ENCODE peak calls at places on chromosomes 6 and 20, in four cellular contexts. One of them, this sample, is unnamed.

GRCh38 chr6:53858196-53858595 is 63.4 kb downstream of the LRRC1 start:
- DNase-seq in K562: no peak
- DNase-seq in GM12878: no peak
- DNase-seq in HepG2: no peak
- DNase-seq in this sample: no peak

GRCh38 chr6:87472525-87473418 is at the start of gene SLC35A1:
- DNase-seq in K562: peak
- DNase-seq in GM12878: peak
- DNase-seq in HepG2: peak
- DNase-seq in this sample: peak

GRCh38 chr6:50820590-50821234 is 2.0 kb downstream of the TFAP2B start:
- DNase-seq in K562: no peak
- DNase-seq in GM12878: no peak
- DNase-seq in HepG2: no peak
- DNase-seq in this sample: no peak

GRCh38 chr6:12958052-12958706 is 241.6 kb downstream of the PHACTR1 start:
- DNase-seq in K562: no peak
- DNase-seq in GM12878: no peak
- DNase-seq in HepG2: no peak
- DNase-seq in this sample: no peak

GRCh38 chr20:1953616-1954015 is 40.2 kb downstream of the PDYN start:
- DNase-seq in K562: no peak
- DNase-seq in GM12878: no peak
- DNase-seq in HepG2: no peak
- DNase-seq in this sample: no peak

GRCh38 chr6:108606130-108606797 is 45.5 kb downstream of the FOXO3 start:
- DNase-seq in K562: no peak
- DNase-seq in GM12878: no peak
- DNase-seq in HepG2: no peak
- DNase-seq in this sample: no peak

GRCh38 chr6:119965900-119966299 is 616.3 kb upstream of the MAN1A1 start:
- DNase-seq in K562: no peak
- DNase-seq in GM12878: no peak
- DNase-seq in HepG2: no peak
- DNase-seq in this sample: no peak

GRCh38 chr20:31652917-31653385 is 15.2 kb downstream of the COX4I2 start:
- DNase-seq in K562: no peak
- DNase-seq in GM12878: no peak
- DNase-seq in HepG2: no peak
- DNase-seq in this sample: no peak

GRCh38 chr6:149862901-149863595 is 1.1 kb downstream of the LRP11 start:
- DNase-seq in K562: peak
- DNase-seq in GM12878: no peak
- DNase-seq in HepG2: peak
- DNase-seq in this sample: peak

GRCh38 chr6:26538572-26538902 is 371 bp downstream of the HMGN4 start:
- DNase-seq in K562: no peak
- DNase-seq in GM12878: no peak
- DNase-seq in HepG2: no peak
- DNase-seq in this sample: no peak

GRCh38 chr6:160882741-160883340 is 108.7 kb upstream of the MAP3K4 start:
- DNase-seq in K562: no peak
- DNase-seq in GM12878: no peak
- DNase-seq in HepG2: no peak
- DNase-seq in this sample: no peak

GRCh38 chr6:16345449-16346330 is 107.3 kb downstream of the GMPR start:
- DNase-seq in K562: peak
- DNase-seq in GM12878: no peak
- DNase-seq in HepG2: peak
- DNase-seq in this sample: no peak

GRCh38 chr20:23161244-23161875 is 75.2 kb upstream of the CD93 start:
- DNase-seq in K562: peak
- DNase-seq in GM12878: no peak
- DNase-seq in HepG2: no peak
- DNase-seq in this sample: no peak

GRCh38 chr6:152598858-152599537 is 38.2 kb downstream of the SYNE1 start:
- DNase-seq in K562: no peak
- DNase-seq in GM12878: no peak
- DNase-seq in HepG2: no peak
- DNase-seq in this sample: no peak

GRCh38 chr6:152594726-152595125 is 42.4 kb downstream of the SYNE1 start:
- DNase-seq in K562: no peak
- DNase-seq in GM12878: no peak
- DNase-seq in HepG2: no peak
- DNase-seq in this sample: no peak

GRCh38 chr6:152596706-152597105 is 40.5 kb downstream of the SYNE1 start:
- DNase-seq in K562: no peak
- DNase-seq in GM12878: no peak
- DNase-seq in HepG2: no peak
- DNase-seq in this sample: no peak

GRCh38 chr6:152598421-152598820 is 38.7 kb downstream of the SYNE1 start:
- DNase-seq in K562: no peak
- DNase-seq in GM12878: no peak
- DNase-seq in HepG2: no peak
- DNase-seq in this sample: no peak

DNA sequence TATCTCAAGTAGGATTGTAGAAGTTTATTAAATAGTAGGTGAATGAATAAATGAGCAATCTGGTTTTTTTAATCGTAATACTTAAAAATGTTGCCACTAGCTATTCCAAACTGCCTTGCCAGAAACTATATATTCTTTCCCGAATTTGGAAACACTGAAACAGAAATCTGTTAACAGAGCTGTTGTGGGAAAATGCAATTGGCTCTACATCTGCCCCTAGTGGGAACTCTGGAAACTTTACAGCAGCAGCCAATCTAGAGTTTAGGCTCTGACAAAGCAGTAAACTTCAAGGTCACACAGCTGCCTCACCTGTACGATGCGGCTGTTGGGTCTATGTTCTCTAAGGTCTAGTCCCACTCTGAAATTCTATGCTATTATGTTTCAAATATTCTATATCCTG is 41.7 kb downstream of the SYNE1 start:
- DNase-seq in K562: no peak
- DNase-seq in GM12878: no peak
- DNase-seq in HepG2: peak
- DNase-seq in this sample: peak
- TF ChIP-seq FOXK2 in K562: no peak
- TF ChIP-seq FOXK2 in GM12878: no peak
- TF ChIP-seq FOXK2 in HepG2: no peak
- TF ChIP-seq FOXK2 in this sample: no peak

GRCh38 chr6:25138024-25138696 is 141.0 kb upstream of the CARMIL1 start:
- DNase-seq in K562: no peak
- DNase-seq in GM12878: peak
- DNase-seq in HepG2: no peak
- DNase-seq in this sample: no peak
- TF ChIP-seq FOXK2 in K562: no peak
- TF ChIP-seq FOXK2 in GM12878: no peak
- TF ChIP-seq FOXK2 in HepG2: no peak
- TF ChIP-seq FOXK2 in this sample: no peak

DNA sequence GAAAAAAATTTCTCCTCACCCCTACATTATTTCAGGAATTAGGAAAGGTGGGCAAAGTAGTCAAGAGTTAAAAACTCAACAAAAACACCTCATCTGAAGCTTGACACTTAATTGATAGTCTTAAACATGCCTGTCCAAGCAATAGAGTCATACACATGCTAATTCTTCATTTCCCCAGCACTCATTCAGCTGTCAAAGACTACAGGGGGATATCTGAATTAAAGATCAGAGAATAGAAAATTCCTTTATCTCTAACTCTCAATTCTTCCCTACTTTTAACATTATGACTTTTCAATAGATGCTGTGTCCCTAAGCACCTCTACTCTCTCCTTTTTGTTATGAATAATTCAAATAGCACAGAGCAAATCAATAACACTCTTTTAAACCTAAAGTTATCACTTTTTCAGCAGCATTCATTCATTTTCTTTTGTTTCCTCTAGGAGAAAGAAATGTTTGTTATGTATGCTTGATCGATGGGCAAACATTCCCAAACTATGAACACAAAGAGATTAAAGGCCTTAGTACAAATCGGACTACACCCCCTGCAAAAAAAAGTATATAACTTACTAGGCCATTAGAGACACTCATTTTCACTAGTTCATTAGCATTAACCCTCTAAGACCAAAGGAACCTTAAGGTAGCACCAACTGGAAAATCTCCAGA is 94.9 kb upstream of the SPTLC3 start:
- DNase-seq in K562: no peak
- DNase-seq in GM12878: no peak
- DNase-seq in HepG2: peak
- DNase-seq in this sample: no peak
- TF ChIP-seq FOXK2 in K562: no peak
- TF ChIP-seq FOXK2 in GM12878: no peak
- TF ChIP-seq FOXK2 in HepG2: no peak
- TF ChIP-seq FOXK2 in this sample: no peak

GRCh38 chr20:36833275-36834020 is 42.5 kb upstream of the TLDC2 start:
- DNase-seq in K562: no peak
- DNase-seq in GM12878: no peak
- DNase-seq in HepG2: no peak
- DNase-seq in this sample: no peak
- TF ChIP-seq FOXK2 in K562: no peak
- TF ChIP-seq FOXK2 in GM12878: no peak
- TF ChIP-seq FOXK2 in HepG2: no peak
- TF ChIP-seq FOXK2 in this sample: no peak

DNA sequence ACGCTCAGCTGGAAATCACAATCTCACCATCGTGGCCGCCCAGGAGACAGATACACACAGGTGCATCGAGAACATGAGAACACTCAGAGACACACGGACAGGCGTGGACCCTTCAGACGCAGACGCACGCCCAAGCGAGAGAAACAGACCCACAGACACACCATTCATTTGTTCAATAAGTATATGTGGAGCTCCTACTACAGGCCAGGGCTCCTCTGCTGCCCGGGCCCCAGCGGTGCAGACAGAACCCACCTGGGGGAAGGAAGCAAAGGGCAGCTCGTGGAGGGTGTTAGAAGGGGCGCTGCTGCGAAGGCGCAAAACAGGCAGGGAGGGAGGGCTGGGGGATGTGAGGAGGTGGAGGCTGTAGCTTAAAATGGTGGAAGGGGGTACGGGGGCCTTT is 39.2 kb downstream of the SRC start:
- DNase-seq in K562: no peak
- DNase-seq in GM12878: no peak
- DNase-seq in HepG2: no peak
- DNase-seq in this sample: no peak
- TF ChIP-seq FOXK2 in K562: no peak
- TF ChIP-seq FOXK2 in GM12878: no peak
- TF ChIP-seq FOXK2 in HepG2: no peak
- TF ChIP-seq FOXK2 in this sample: no peak

DNA sequence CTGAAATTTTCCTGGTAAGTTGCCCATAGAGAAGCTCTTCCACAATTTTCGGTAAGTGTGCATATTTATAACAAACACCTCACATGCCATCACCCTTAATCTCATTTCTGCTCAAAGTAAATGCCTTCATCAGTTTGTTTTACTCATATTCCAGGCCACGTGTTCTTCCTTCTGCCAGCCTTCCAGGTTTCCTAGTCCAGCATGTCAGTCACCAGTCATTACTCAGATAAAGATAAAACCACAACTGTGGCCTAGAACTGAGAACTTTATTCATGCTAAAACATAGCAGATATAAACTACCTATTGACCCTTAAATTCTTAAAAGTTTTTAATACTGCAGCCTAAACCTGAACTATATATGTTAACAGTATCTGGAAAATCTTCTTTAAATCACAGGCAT is 149.5 kb upstream of the SLC22A16 start:
- DNase-seq in K562: no peak
- DNase-seq in GM12878: no peak
- DNase-seq in HepG2: no peak
- DNase-seq in this sample: no peak
- TF ChIP-seq FOXK2 in K562: no peak
- TF ChIP-seq FOXK2 in GM12878: no peak
- TF ChIP-seq FOXK2 in HepG2: no peak
- TF ChIP-seq FOXK2 in this sample: no peak

DNA sequence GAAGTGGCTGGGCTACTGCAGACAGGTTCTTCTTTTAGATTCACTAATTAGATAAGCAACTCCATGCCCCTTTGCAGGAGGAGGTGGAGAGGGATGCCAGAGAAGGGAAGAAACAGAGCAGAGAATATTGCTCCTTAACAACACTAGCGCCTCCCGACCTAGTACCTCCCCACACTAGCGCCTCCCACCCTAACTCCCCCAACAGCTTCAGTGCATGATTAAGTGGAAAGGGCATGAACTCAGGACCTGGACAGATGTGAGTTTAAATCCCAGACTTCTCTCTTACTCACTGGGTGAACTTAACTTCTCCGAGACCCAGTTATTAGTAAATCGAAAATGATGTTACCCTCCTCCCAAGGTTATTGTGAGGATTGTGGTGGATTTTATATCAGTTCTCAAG is 25.7 kb downstream of the STX11 start:
- DNase-seq in K562: no peak
- DNase-seq in GM12878: no peak
- DNase-seq in HepG2: no peak
- DNase-seq in this sample: no peak
- TF ChIP-seq FOXK2 in K562: no peak
- TF ChIP-seq FOXK2 in GM12878: no peak
- TF ChIP-seq FOXK2 in HepG2: no peak
- TF ChIP-seq FOXK2 in this sample: no peak

GRCh38 chr6:65638047-65638831 is 68.8 kb downstream of the EYS start:
- DNase-seq in K562: no peak
- DNase-seq in GM12878: no peak
- DNase-seq in HepG2: peak
- DNase-seq in this sample: peak
- TF ChIP-seq FOXK2 in K562: no peak
- TF ChIP-seq FOXK2 in GM12878: no peak
- TF ChIP-seq FOXK2 in HepG2: no peak
- TF ChIP-seq FOXK2 in this sample: no peak

GRCh38 chr6:121663292-121663691 is 227.8 kb downstream of the GJA1 start:
- DNase-seq in K562: no peak
- DNase-seq in GM12878: no peak
- DNase-seq in HepG2: no peak
- DNase-seq in this sample: no peak
- TF ChIP-seq FOXK2 in K562: no peak
- TF ChIP-seq FOXK2 in GM12878: no peak
- TF ChIP-seq FOXK2 in HepG2: no peak
- TF ChIP-seq FOXK2 in this sample: no peak

DNA sequence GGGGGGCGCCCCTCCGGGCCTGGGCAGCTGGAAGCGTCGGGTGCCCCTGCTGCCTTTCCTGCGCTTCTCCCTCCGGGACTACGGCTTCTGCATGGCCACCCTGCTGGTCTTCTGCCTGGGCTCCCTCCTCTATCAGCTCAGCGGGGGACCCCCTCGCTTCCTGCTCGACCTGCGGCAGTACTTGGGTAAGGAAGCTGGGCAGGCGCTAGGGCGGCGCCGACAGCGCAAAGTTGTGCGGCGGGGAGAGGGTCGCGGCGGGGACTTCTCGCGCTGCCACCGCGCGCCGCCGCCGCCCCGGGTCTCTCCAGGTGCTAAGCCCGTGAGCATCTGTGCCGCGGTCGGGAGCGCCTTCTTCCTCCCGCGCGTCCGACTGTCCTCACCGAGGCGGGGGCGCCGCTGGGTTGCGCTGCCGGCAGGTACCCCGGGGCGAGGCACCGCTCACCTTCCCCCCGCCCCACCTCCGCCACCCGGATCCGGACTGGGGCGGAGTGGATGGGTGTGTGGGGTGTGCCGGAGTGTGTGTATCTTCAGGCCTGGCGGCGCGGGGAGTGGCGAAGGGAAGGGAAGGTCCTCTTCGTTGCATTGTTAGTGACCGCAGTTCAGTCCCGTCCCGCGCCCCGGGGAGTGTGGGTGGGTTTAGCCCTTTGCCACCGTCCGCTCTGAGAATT is 797 bp downstream of the UST start:
- DNase-seq in K562: no peak
- DNase-seq in GM12878: no peak
- DNase-seq in HepG2: no peak
- DNase-seq in this sample: peak
- TF ChIP-seq FOXK2 in K562: no peak
- TF ChIP-seq FOXK2 in GM12878: no peak
- TF ChIP-seq FOXK2 in HepG2: no peak
- TF ChIP-seq FOXK2 in this sample: no peak

This sample was measured in HEK293T.